ENCODE peak calls at places on chromosome 7, in four cellular contexts. U, B, I and C are unnamed samples.

GRCh38 chr7:100598425-100598824 is 3.7 kb upstream of the PCOLCE start:
- DNase-seq in U (no peak), I (peak; percentile 9), B (no peak), C (no peak)

GRCh38 chr7:130943336-130943901 is 209.4 kb upstream of the KLF14 start:
- DNase-seq in B (no peak), I (peak; percentile 68), U (no peak), C (no peak)

GRCh38 chr7:122412886-122413285 is 108.3 kb upstream of the FEZF1 start:
- DNase-seq in I (no peak), U (no peak), B (no peak), C (no peak)

GRCh38 chr7:47669178-47669878 is 87.4 kb upstream of the TNS3 start:
- DNase-seq in B (peak; percentile 63), U (peak; percentile 97), I (peak; percentile 12), C (peak; percentile 96)

GRCh38 chr7:140639366-140640053 is 1.1 kb downstream of the DENND2A start:
- DNase-seq in U (no peak), B (peak; percentile 60), I (no peak), C (no peak)

GRCh38 chr7:41033526-41033925 is 669.4 kb downstream of the INHBA start:
- DNase-seq in B (no peak), U (no peak), I (no peak), C (no peak)

GRCh38 chr7:84412161-84412969 is 217.8 kb upstream of the SEMA3A start:
- DNase-seq in B (no peak), U (no peak), I (no peak), C (peak; percentile 87)

GRCh38 chr7:140023728-140024127 is 39.0 kb downstream of the PARP12 start:
- DNase-seq in U (no peak), B (no peak), I (no peak), C (no peak)

GRCh38 chr7:112160771-112161150 is 45.4 kb downstream of the DOCK4 start:
- DNase-seq in I (no peak), U (no peak), B (no peak), C (no peak)

GRCh38 chr7:44101966-44102845 is 1.9 kb upstream of the AEBP1 start:
- DNase-seq in U (peak; percentile 51), I (no peak), B (peak; percentile 40), C (no peak)

GRCh38 chr7:75667938-75668337 is 70.8 kb downstream of the HIP1 start:
- DNase-seq in B (no peak), I (no peak), U (no peak), C (no peak)

GRCh38 chr7:38839846-38840245 is 69.1 kb downstream of the VPS41 start:
- DNase-seq in B (peak; percentile 77), U (no peak), I (no peak), C (no peak)

GRCh38 chr7:27515933-27516332 is 146.8 kb downstream of the HIBADH start:
- DNase-seq in B (no peak), U (no peak), I (no peak), C (no peak)

GRCh38 chr7:141593134-141593533 is 41.9 kb downstream of the AGK start:
- DNase-seq in U (no peak), B (no peak), I (no peak), C (no peak)